ENCODE peak calls at places on chromosomes 13 and 19, in five cellular contexts. M is activated CD4-positive, alpha-beta T cell treated with anti-CD3 and anti-CD28 coated beads, Interleukin-2, amount 10 ng/mL, durations not matched to agents 7 days and 5 days; Q is T-cell; F is mesenchymal stem cell; K is NK-92 treated with Interleukin-12 subunit alpha and Interleukin-12 subunit beta, amount 100 ng/mL, for 24 hours. Z is an unnamed sample.

GRCh38 chr13:39040206-39040605 is 1.9 kb downstream of the NHLRC3 start:
- DNase-seq in M (no peak), Q (no peak), F (peak; percentile 22), K (no peak), Z (no peak)

GRCh38 chr19:1489463-1489971 is 633 bp downstream of the PCSK4 start:
- DNase-seq in M (peak; percentile 38), Q (no peak), F (no peak), K (no peak), Z (no peak)

GRCh38 chr19:45901912-45902650 is at the start of gene MYPOP:
- DNase-seq in M (no peak), Q (no peak), F (peak; percentile 32), K (no peak), Z (no peak)

GRCh38 chr13:46388846-46389245 is 1.8 kb upstream of the RUBCNL start:
- DNase-seq in M (no peak), Q (no peak), F (no peak), K (no peak), Z (no peak)

GRCh38 chr13:98622926-98623325 is 46.0 kb upstream of the STK24 start:
- DNase-seq in M (no peak), Q (no peak), F (no peak), K (no peak), Z (no peak)

GRCh38 chr13:32246468-32246867 is 68.7 kb downstream of the ZAR1L start:
- DNase-seq in M (peak; percentile 53), Q (peak; percentile 2), F (peak; percentile 78), K (no peak), Z (peak; percentile 49)

GRCh38 chr19:9622531-9622930 is 1.5 kb upstream of the ZNF561 start:
- DNase-seq in M (no peak), Q (no peak), F (no peak), K (no peak), Z (no peak)

GRCh38 chr19:2476451-2477140 is 669 bp downstream of the GADD45B start:
- DNase-seq in M (peak; percentile 80), Q (peak; percentile 51), F (peak; percentile 80), K (peak; percentile 79), Z (no peak)

GRCh38 chr13:41467546-41467945 is 10.2 kb downstream of the RGCC start:
- DNase-seq in M (no peak), Q (no peak), F (no peak), K (no peak), Z (no peak)

GRCh38 chr19:32407004-32407992 is 1.7 kb downstream of the DPY19L3 start:
- DNase-seq in M (no peak), Q (no peak), F (peak; percentile 53), K (no peak), Z (no peak)

Z was measured in neural crest cell.